ENCODE peak calls at places on chromosomes 12 and 14, in five cellular contexts. P is SHP77, J is mesenchymal stem cell, K is T-cell, S is foreskin fibroblast. T is an unnamed sample.

GRCh38 chr12:7667025-7667575 is 1.4 kb upstream of the APOBEC1 start:
- DNase-seq in J (no peak), P (no peak), S (no peak), K (no peak), T (no peak)

GRCh38 chr12:57897296-57897974 is 43.9 kb upstream of the ATP23 start:
- DNase-seq in K (no peak), S (no peak), J (no peak), P (no peak), T (no peak)

GRCh38 chr14:37587881-37588666 is 7.0 kb downstream of the FOXA1 start:
- DNase-seq in K (no peak), S (no peak), J (peak), P (peak), T (peak)

GRCh38 chr12:79454338-79454777 is 236.4 kb downstream of the PAWR start:
- DNase-seq in J (peak), K (no peak), S (peak), P (no peak), T (peak)

GRCh38 chr12:113683566-113683965 is 211.9 kb upstream of the LHX5 start:
- DNase-seq in P (peak), J (no peak), K (no peak), S (no peak), T (no peak)

GRCh38 chr12:104722541-104723534 is 235.3 kb downstream of the SLC41A2 start:
- DNase-seq in S (no peak), P (no peak), K (no peak), J (peak), T (no peak)

GRCh38 chr14:22837059-22837749 is 819 bp downstream of the MMP14 start:
- DNase-seq in S (no peak), K (no peak), J (peak), P (no peak), T (peak)

GRCh38 chr12:130184531-130185090 is 22.3 kb downstream of the FZD10 start:
- DNase-seq in P (peak), K (no peak), J (no peak), S (no peak), T (no peak)

GRCh38 chr14:77133718-77134338 is 7.8 kb downstream of the ZDHHC22 start:
- DNase-seq in J (peak), K (no peak), P (no peak), S (peak), T (peak)

GRCh38 chr12:49092086-49092815 is 2.4 kb downstream of the DHH start:
- DNase-seq in P (peak), S (no peak), K (peak), J (peak), T (peak)

GRCh38 chr14:63454863-63455622 is 88.1 kb downstream of the PPP2R5E start:
- DNase-seq in K (no peak), P (no peak), J (no peak), S (peak), T (no peak)

GRCh38 chr12:121748571-121749265 is 36.2 kb downstream of the TMEM120B start:
- DNase-seq in P (no peak), J (peak), S (peak), K (no peak), T (peak)

GRCh38 chr12:75725505-75726120 is 214.2 kb upstream of the KRR1 start:
- DNase-seq in P (peak), K (no peak), S (peak), J (peak), T (no peak)

GRCh38 chr12:52561880-52562449 is 9.0 kb upstream of the KRT71 start:
- DNase-seq in S (no peak), J (peak), P (peak), K (no peak), T (peak)

GRCh38 chr14:87643005-87643404 is 350.0 kb downstream of the GALC start:
- DNase-seq in P (no peak), K (no peak), S (no peak), J (peak), T (peak)

GRCh38 chr12:120234643-120235368 is 30.7 kb downstream of the PXN start:
- DNase-seq in P (peak), J (peak), S (peak), K (no peak), T (peak)

GRCh38 chr12:132422057-132423043 is 67.6 kb upstream of the FBRSL1 start:
- DNase-seq in S (no peak), K (no peak), P (no peak), J (no peak), T (no peak)

GRCh38 chr14:52166822-52167221 is 98.0 kb upstream of the NID2 start:
- DNase-seq in J (no peak), K (no peak), S (no peak), P (no peak), T (no peak)

GRCh38 chr14:106490442-106490841 is 964.1 kb downstream of the TMEM121 start:
- DNase-seq in S (no peak), P (no peak), K (no peak), J (no peak), T (no peak)

GRCh38 chr12:46373303-46374182 is 970 bp upstream of the SLC38A2 start:
- DNase-seq in J (peak), P (peak), S (no peak), K (peak), T (peak)

GRCh38 chr12:82474798-82475184 is 116.5 kb downstream of the METTL25 start:
- DNase-seq in P (no peak), S (peak), K (no peak), J (no peak), T (no peak)

GRCh38 chr12:62604856-62605255 is 138.2 kb downstream of the MON2 start:
- DNase-seq in J (peak), P (no peak), K (no peak), S (no peak), T (no peak)

GRCh38 chr14:96095581-96096476 is 56.7 kb downstream of the C14orf132 start:
- DNase-seq in P (peak), K (no peak), J (peak), S (peak), T (peak)

GRCh38 chr14:104229621-104230041 is 91.2 kb downstream of the KIF26A start:
- DNase-seq in P (no peak), S (no peak), J (no peak), K (no peak), T (no peak)

GRCh38 chr12:1607940-1608782 is 13.8 kb upstream of the FBXL14 start:
- DNase-seq in K (no peak), J (no peak), P (no peak), S (no peak), T (no peak)

GRCh38 chr12:94286580-94287244 is 138.3 kb downstream of the PLXNC1 start:
- DNase-seq in J (no peak), P (no peak), S (no peak), K (no peak), T (no peak)

T was measured in hepatocyte.